ENCODE peak calls at places on chromosomes 16 and 17, in nine cellular contexts. X is T-helper 22 cell; I is Calu3; F is mesenchymal stem cell; E is fibroblast of villous mesenchyme; O is RWPE1; Z is activated naive CD4-positive, alpha-beta T cell treated with anti-CD3 and anti-CD28 coated beads, Interleukin-2, amount 10 ng/mL, durations not matched to agents 7 days and 5 days; M is stimulated activated CD8-positive, alpha-beta memory T cell treated with anti-CD3 and anti-CD28 coated beads, Interleukin-7, amount 100 ng/mL, for 1 hour; N is cardiac fibroblast. V is an unnamed sample.

GRCh38 chr17:12637015-12637414 is 28.7 kb upstream of the MYOCD start:
- DNase-seq in X (no peak), I (peak; percentile 39), F (peak; percentile 97), E (peak; percentile 93), O (peak; percentile 20), Z (no peak), M (no peak), N (peak; percentile 93), V (no peak)

GRCh38 chr17:79082311-79083190 is 7.9 kb downstream of the ENGASE start:
- DNase-seq in X (no peak), I (peak; percentile 56), F (peak; percentile 40), E (peak; percentile 26), O (peak; percentile 66), Z (peak; percentile 71), M (peak; percentile 25), N (peak; percentile 46), V (peak; percentile 82)

GRCh38 chr16:50697881-50698767 is 4.7 kb downstream of the NOD2 start:
- DNase-seq in X (peak; percentile 26), I (peak; percentile 34), F (peak; percentile 61), E (peak; percentile 76), O (no peak), Z (peak; percentile 36), M (no peak), N (peak; percentile 65), V (no peak)

GRCh38 chr16:84582958-84583516 is 34.8 kb downstream of the COTL1 start:
- DNase-seq in X (no peak), I (no peak), F (peak; percentile 74), E (peak; percentile 54), O (no peak), Z (no peak), M (no peak), N (peak; percentile 42), V (no peak)

GRCh38 chr16:67417333-67418061 is 1.2 kb upstream of the ZDHHC1 start:
- DNase-seq in X (no peak), I (no peak), F (no peak), E (no peak), O (no peak), Z (no peak), M (no peak), N (no peak), V (no peak)

GRCh38 chr16:84487358-84487757 is 17.1 kb downstream of the MEAK7 start:
- DNase-seq in X (no peak), I (no peak), F (no peak), E (no peak), O (no peak), Z (no peak), M (no peak), N (no peak), V (no peak)

GRCh38 chr17:72422204-72422504 is 301.3 kb downstream of the SOX9 start:
- DNase-seq in X (no peak), I (no peak), F (no peak), E (no peak), O (no peak), Z (no peak), M (no peak), N (no peak), V (no peak)

GRCh38 chr17:21214777-21215541 is 998 bp upstream of the TMEM11 start:
- DNase-seq in X (no peak), I (peak; percentile 2), F (peak; percentile 50), E (peak; percentile 54), O (peak; percentile 25), Z (peak; percentile 24), M (no peak), N (no peak), V (no peak)

GRCh38 chr16:56630134-56630533 is 2.3 kb upstream of the MT1M start:
- DNase-seq in X (no peak), I (no peak), F (no peak), E (no peak), O (no peak), Z (no peak), M (no peak), N (no peak), V (no peak)